ENCODE peak calls at places on chromosomes 6 and 20, in eight cellular contexts. T is astrocyte; W is Karpas-422; Q is fibroblast of lung; E is heart right ventricle; B is small intestine; X is H9; Z is CD4-positive, CD25-positive, alpha-beta regulatory T cell. M is an unnamed sample. For H3K27me3 and H3K4me1, the result is how much of the 10 kb centered on the place peaks cover.

GRCh38 chr6:37381579-37381978 is 27.8 kb downstream of the RNF8 start:
- DNase-seq in X (peak), Z (peak), Q (peak), E (no peak), B (peak), W (peak), T (peak), M (no peak)

GRCh38 chr20:64109831-64110391 is 2.5 kb upstream of the NPBWR2 start:
- DNase-seq in Q (no peak), B (no peak), X (no peak), Z (no peak), W (no peak), T (no peak), E (no peak), M (peak)

GRCh38 chr20:38023181-38024085 is 9.8 kb downstream of the TTI1 start:
- DNase-seq in Z (no peak), T (peak), B (no peak), X (no peak), Q (peak), E (no peak), W (no peak), M (no peak)

GRCh38 chr6:72420409-72420808 is 201.5 kb upstream of the KCNQ5 start:
- DNase-seq in W (no peak), X (no peak), Q (no peak), B (no peak), Z (no peak), T (no peak), E (no peak), M (no peak)

GRCh38 chr20:1841554-1842140 is 53.6 kb upstream of the SIRPA start:
- DNase-seq in Q (peak), E (no peak), X (no peak), Z (no peak), B (no peak), T (no peak), W (no peak), M (no peak)

GRCh38 chr6:23650676-23651075 is 475.3 kb upstream of the NRSN1 start:
- DNase-seq in B (peak), Q (no peak), T (no peak), E (no peak), X (no peak), Z (no peak), W (no peak), M (no peak)

GRCh38 chr6:110878751-110879539 is 4.4 kb downstream of the AMD1 start:
- DNase-seq in B (peak), X (no peak), T (no peak), Z (peak), E (no peak), W (no peak), Q (peak), M (no peak)

GRCh38 chr6:26184492-26184891 is 97.3 kb downstream of the HFE start:
- DNase-seq in T (no peak), W (no peak), Z (no peak), B (no peak), Q (no peak), E (no peak), X (no peak), M (no peak)

GRCh38 chr20:45899041-45899835 is 8.1 kb downstream of the CTSA start:
- DNase-seq in X (no peak), B (no peak), T (no peak), E (no peak), Z (no peak), Q (no peak), W (no peak), M (no peak)

GRCh38 chr20:31923388-31924271 is 28.2 kb downstream of the PDRG1 start:
- DNase-seq in B (no peak), Z (no peak), E (no peak), X (no peak), W (no peak), Q (no peak), T (no peak), M (no peak)

GRCh38 chr6:111799576-111800467 is 73.4 kb downstream of the FYN start:
- DNase-seq in T (no peak), X (no peak), W (no peak), Q (no peak), E (no peak), Z (no peak), B (no peak), M (no peak)

GRCh38 chr6:14095444-14095843 is 22.1 kb upstream of the CD83 start:
- DNase-seq in E (no peak), X (no peak), B (no peak), T (no peak), Z (no peak), W (no peak), Q (no peak), M (no peak)

GRCh38 chr20:20217626-20218025 is 150.3 kb upstream of the INSM1 start:
- DNase-seq in W (no peak), X (no peak), Q (no peak), Z (no peak), T (no peak), E (no peak), B (no peak), M (no peak)

GRCh38 chr20:49914310-49915117 is 815 bp downstream of the SPATA2 start:
- DNase-seq in T (no peak), W (peak), Z (no peak), E (no peak), Q (no peak), X (no peak), B (peak), M (no peak)

GRCh38 chr6:93562566-93562965 is 143.2 kb upstream of the EPHA7 start:
- DNase-seq in X (no peak), T (peak), Q (peak), B (no peak), E (no peak), W (no peak), Z (no peak), M (no peak)

GRCh38 chr20:23100021-23100753 is 14.1 kb upstream of the CD93 start:
- DNase-seq in Z (no peak), B (no peak), Q (no peak), E (no peak), T (no peak), X (no peak), W (no peak), M (no peak)

GRCh38 chr6:73610444-73611275 is 43.1 kb downstream of the SLC17A5 start:
- DNase-seq in W (peak), X (no peak), E (no peak), Z (peak), T (peak), Q (peak), B (peak), M (no peak)

GRCh38 chr20:46057856-46058655 is 29.0 kb downstream of the SLC12A5 start:
- DNase-seq in X (peak), B (no peak), W (no peak), E (peak), Z (no peak), Q (peak), T (peak), M (peak)

GRCh38 chr20:50746138-50746940 is 15.0 kb downstream of the PARD6B start:
- DNase-seq in Q (peak), T (peak), X (no peak), B (peak), E (no peak), Z (no peak), W (no peak), M (no peak)

GRCh38 chr6:30100585-30101422 is 12.1 kb downstream of the TRIM31 start:
- DNase-seq in T (no peak), E (peak), X (peak), Q (no peak), B (peak), W (peak), Z (peak), M (peak)
- H3K27me3 ChIP-seq in T (half or more), E (under half), X (under half), Q (under half), B (under half), W (under half), Z (half or more), M (under half)

DNA sequence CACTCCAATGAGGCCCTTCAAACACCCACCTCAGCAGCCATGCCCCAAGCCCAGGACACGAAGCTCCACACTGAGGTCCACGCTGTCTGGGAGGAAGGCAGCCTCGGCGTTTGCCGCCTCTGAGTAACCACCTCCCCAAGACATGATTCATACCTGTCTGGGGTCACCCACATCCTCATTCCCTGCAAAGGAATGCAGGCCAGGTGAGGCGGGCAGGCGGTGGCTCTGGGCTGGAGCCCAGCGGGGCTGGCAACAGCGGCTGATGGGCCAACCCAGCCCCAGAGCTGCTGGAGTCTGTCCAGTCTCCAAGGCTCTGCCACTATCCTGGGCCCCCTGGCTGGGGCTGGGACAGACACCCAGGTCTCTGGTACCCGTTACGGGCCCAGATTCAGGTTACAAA is 14.8 kb downstream of the PMEPA1 start:
- DNase-seq in Q (no peak), W (no peak), E (no peak), X (no peak), T (peak), Z (no peak), B (no peak), M (no peak)
- H3K4me1 ChIP-seq in Q (under half), W (under half), E (half or more), X (under half), T (half or more), Z (under half), B (under half), M (under half)

DNA sequence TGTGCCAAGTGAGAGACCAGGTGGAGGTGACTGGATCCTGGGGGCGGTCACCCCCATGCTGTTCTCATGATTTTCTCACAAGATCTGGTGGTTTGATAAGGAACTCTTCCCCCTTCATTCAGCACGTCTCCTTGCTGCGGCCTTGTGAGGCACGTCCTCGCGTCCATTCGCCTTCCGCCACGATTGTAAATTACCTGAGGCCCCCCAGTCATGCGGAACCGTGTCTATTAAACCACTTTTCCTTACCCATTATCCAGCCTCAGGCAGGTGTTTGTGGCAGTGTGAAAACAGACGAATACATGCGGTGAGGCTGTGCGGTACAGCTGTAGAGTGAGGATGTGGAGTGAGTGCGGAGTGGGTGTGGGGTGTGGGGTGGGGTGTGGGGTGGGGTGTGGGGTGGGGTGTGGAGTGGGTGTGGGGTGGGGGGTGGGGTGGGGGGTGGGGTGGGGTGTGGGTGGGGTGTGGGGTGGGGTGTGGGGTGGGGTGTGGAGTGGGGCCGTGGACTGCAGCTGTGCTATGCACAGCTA is 12.1 kb upstream of the NTSR1 start:
- DNase-seq in T (no peak), X (no peak), Q (no peak), E (no peak), W (no peak), Z (no peak), B (no peak), M (no peak)
- H3K27me3 ChIP-seq in T (under half), X (under half), Q (under half), E (under half), W (under half), Z (under half), B (under half), M (under half)

GRCh38 chr6:21005816-21006553 is 471.7 kb downstream of the CDKAL1 start:
- DNase-seq in W (no peak), B (peak), X (no peak), E (no peak), T (peak), Z (no peak), Q (peak), M (no peak)
- H3K4me1 ChIP-seq in W (under half), B (under half), X (under half), E (under half), T (under half), Z (under half), Q (under half), M (under half)

M was measured in aorta.